ENCODE peak calls at places on chromosomes 13 and 19, in nine cellular contexts. Y, S, A, P, O, W, F, L and M are unnamed samples.

GRCh38 chr13:78621086-78621485 is 17.7 kb upstream of the POU4F1 start:
- DNase-seq in A (no peak), S (no peak), L (no peak), P (no peak), W (no peak), F (no peak), Y (no peak), O (no peak), M (no peak)

GRCh38 chr13:46817081-46817480 is 20.1 kb upstream of the ESD start:
- DNase-seq in P (no peak), S (no peak), F (no peak), O (no peak), A (no peak), W (no peak), L (no peak), Y (no peak), M (no peak)

GRCh38 chr19:7676376-7676775 is 514 bp upstream of the MCEMP1 start:
- DNase-seq in Y (no peak), S (peak; percentile 81), L (no peak), A (no peak), O (peak; percentile 58), P (no peak), F (no peak), W (no peak), M (no peak)

GRCh38 chr13:20356437-20356836 is 124.3 kb upstream of the GJB6 start:
- DNase-seq in F (no peak), A (no peak), P (no peak), Y (no peak), W (no peak), O (no peak), S (no peak), L (no peak), M (no peak)

GRCh38 chr19:11420429-11420893 is 1.3 kb upstream of the RGL3 start:
- DNase-seq in S (no peak), F (peak; percentile 85), L (no peak), W (no peak), A (no peak), P (peak; percentile 78), O (peak; percentile 79), Y (peak; percentile 15), M (no peak)

GRCh38 chr13:32142956-32143375 is 111.4 kb downstream of the FRY start:
- DNase-seq in W (no peak), O (no peak), S (no peak), P (no peak), A (no peak), F (no peak), Y (no peak), L (no peak), M (no peak)

GRCh38 chr13:110874508-110874960 is 40.3 kb downstream of the ANKRD10 start:
- DNase-seq in F (peak; percentile 90), A (no peak), O (peak; percentile 90), P (peak; percentile 89), S (peak; percentile 89), W (no peak), L (peak; percentile 60), Y (peak; percentile 65), M (peak; percentile 66)

GRCh38 chr19:6060600-6061391 is 49.5 kb downstream of the RFX2 start:
- DNase-seq in F (no peak), S (no peak), Y (no peak), A (peak; percentile 89), W (no peak), O (no peak), P (no peak), L (no peak), M (peak; percentile 56)

GRCh38 chr19:17536957-17537356 is 18.5 kb upstream of the COLGALT1 start:
- DNase-seq in P (no peak), Y (no peak), S (no peak), F (no peak), A (no peak), O (no peak), L (no peak), W (no peak), M (no peak)

GRCh38 chr19:51938936-51939335 is 11.7 kb downstream of the ZNF613 start:
- DNase-seq in F (no peak), S (no peak), W (no peak), Y (no peak), A (no peak), O (no peak), P (no peak), L (no peak), M (no peak)

GRCh38 chr13:112928958-112929777 is 39.8 kb upstream of the MCF2L start:
- DNase-seq in P (no peak), W (no peak), L (peak; percentile 10), F (no peak), Y (no peak), S (no peak), A (no peak), O (no peak), M (no peak)

GRCh38 chr13:113647351-113648217 is 10.4 kb downstream of the ATP4B start:
- DNase-seq in L (no peak), O (peak; percentile 91), W (no peak), F (peak; percentile 89), S (peak; percentile 95), P (peak; percentile 90), A (no peak), Y (peak; percentile 93), M (peak; percentile 96)

GRCh38 chr13:106566682-106567420 is 1.1 kb downstream of the ARGLU1 start:
- DNase-seq in O (peak; percentile 79), Y (no peak), L (peak; percentile 35), P (peak; percentile 66), A (no peak), S (peak; percentile 72), F (peak; percentile 59), W (no peak), M (peak; percentile 45)

GRCh38 chr19:15461694-15462093 is 2.6 kb downstream of the RASAL3 start:
- DNase-seq in O (no peak), F (no peak), A (no peak), W (no peak), P (no peak), L (no peak), S (no peak), Y (no peak), M (no peak)

GRCh38 chr13:30900952-30901749 is 4.9 kb upstream of the MEDAG start:
- DNase-seq in A (no peak), S (no peak), F (no peak), P (no peak), O (no peak), L (no peak), W (no peak), Y (no peak), M (no peak)

GRCh38 chr13:33123066-33123940 is 107.1 kb downstream of the KL start:
- DNase-seq in W (no peak), F (peak; percentile 48), Y (peak; percentile 42), L (no peak), A (no peak), S (peak; percentile 53), O (peak; percentile 66), P (peak; percentile 31), M (no peak)

DNA sequence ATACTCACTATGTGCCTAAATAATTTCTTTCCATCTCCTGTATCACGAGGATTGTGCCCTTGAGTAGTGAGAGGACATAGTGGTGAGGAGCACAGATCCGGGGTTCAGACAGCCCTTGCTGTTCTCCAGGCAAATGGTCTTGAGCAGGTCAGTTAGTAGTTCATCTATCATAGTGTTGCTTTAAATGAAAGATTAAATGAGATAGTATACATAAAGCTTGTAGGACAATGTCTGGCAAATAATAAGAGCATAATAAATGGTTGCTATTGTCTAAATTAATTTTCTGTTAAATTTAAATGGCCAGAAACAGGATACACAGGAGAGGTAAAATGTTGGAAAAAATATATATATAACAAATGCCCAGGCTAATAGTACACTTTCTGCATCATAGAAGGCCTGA is 23.4 kb downstream of the FAM124A start:
- DNase-seq in S (no peak), L (no peak), Y (no peak), W (no peak), F (no peak), O (no peak), P (no peak), A (no peak), M (no peak)
- H3K27ac ChIP-seq in S (no peak overlapping the region), L (no peak overlapping the region), Y (peak overlapping the region; percentile 93), W (no peak overlapping the region), F (peak overlapping the region; percentile 87), O (peak overlapping the region; percentile 83), P (no peak overlapping the region), A (no peak overlapping the region), M (no peak overlapping the region)

GRCh38 chr19:44718441-44719261 is 19.7 kb downstream of the CEACAM16 start:
- DNase-seq in Y (peak; percentile 42), P (peak; percentile 75), F (peak; percentile 78), L (no peak), A (no peak), W (no peak), O (peak; percentile 91), S (peak; percentile 74), M (peak; percentile 85)
- H3K27ac ChIP-seq in Y (no peak overlapping the region), P (peak overlapping the region; percentile 85), F (peak overlapping the region; percentile 90), L (no peak overlapping the region), A (peak overlapping the region; percentile 75), W (no peak overlapping the region), O (peak overlapping the region; percentile 78), S (peak overlapping the region; percentile 83), M (peak overlapping the region; percentile 85)

DNA sequence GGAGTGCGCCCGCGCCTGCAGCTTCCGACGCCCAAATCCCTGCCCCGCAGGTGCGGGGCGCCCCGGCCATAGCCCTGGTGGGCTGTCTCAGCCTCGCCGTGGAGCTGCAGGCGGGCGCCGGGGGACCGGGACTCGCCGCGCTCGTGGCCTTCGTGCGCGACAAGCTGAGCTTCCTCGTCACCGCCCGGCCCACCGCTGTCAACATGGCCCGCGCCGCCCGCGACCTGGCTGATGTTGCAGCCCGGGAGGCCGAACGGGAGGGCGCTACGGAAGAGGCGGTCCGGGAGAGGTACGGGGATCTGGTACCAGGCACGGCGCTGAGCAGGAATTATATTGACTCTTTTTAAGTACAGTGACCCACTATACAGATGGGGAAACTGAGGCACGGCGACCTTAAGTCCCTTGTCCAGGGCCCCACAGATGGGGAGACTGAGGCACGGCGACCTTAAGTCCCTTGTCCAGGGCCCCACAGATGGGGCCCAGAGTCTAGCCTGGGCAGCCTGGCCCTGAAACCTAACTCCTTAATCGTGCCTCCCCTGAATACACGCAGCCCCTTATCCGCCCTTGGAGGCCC is 586 bp downstream of the MRI1 start:
- DNase-seq in P (peak; percentile 45), W (no peak), Y (no peak), O (no peak), S (peak; percentile 66), L (no peak), F (peak; percentile 38), A (no peak), M (no peak)
- H3K27ac ChIP-seq in P (peak overlapping the region; percentile 81), W (no peak overlapping the region), Y (peak overlapping the region; percentile 33), O (peak overlapping the region; percentile 78), S (peak overlapping the region; percentile 76), L (no peak overlapping the region), F (peak overlapping the region; percentile 86), A (peak overlapping the region; percentile 73), M (peak overlapping the region; percentile 80)

DNA sequence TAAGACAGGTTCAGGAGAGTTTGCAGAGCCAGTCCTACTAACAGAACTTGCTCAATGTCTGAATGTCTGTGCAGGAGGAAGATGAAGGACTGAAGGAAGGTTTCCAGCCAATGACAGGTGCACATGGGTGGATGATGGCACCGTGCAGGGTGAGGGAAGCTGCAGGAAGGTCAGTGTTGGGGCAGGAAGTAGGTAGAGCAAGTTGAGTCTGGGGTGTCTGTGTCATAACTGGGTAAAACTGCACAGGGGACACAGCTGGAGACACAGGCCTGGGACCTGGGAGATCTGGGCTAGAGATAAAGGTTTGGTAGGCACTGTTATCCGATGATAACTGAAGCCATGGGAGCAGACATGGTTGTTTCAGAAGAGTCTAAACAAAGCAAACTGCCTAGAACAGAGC is 116.9 kb downstream of the USP12 start:
- DNase-seq in S (no peak), O (no peak), W (no peak), A (no peak), L (no peak), Y (no peak), P (no peak), F (no peak), M (no peak)
- H3K27ac ChIP-seq in S (no peak overlapping the region), O (no peak overlapping the region), W (no peak overlapping the region), A (no peak overlapping the region), L (no peak overlapping the region), Y (no peak overlapping the region), P (no peak overlapping the region), F (no peak overlapping the region), M (no peak overlapping the region)